ENCODE peak calls at places on chromosome 21, in ten cellular contexts. R is B cell; L is fibroblast of mammary gland; B is A549; C is AG09319; X is lower leg skin; I is OCI-LY7; D is psoas muscle; A is cardiac muscle cell; P is CD4-positive, alpha-beta T cell. N is an unnamed sample.

GRCh38 chr21:17231771-17232170 is 281.1 kb upstream of the CXADR start:
- DNase-seq in R (no peak), L (peak), B (no peak), C (no peak), X (peak), I (no peak), D (no peak), A (no peak), P (no peak), N (no peak)

GRCh38 chr21:44700101-44701022 is 3.4 kb downstream of the KRTAP10-12 start:
- DNase-seq in R (no peak), L (no peak), B (no peak), C (no peak), X (no peak), I (no peak), D (no peak), A (no peak), P (no peak), N (no peak)

GRCh38 chr21:38773108-38774061 is 32.3 kb upstream of the ETS2 start:
- DNase-seq in R (no peak), L (peak), B (peak), C (peak), X (peak), I (no peak), D (peak), A (peak), P (no peak), N (no peak)

GRCh38 chr21:37139902-37140301 is 66.8 kb downstream of the TTC3 start:
- DNase-seq in R (no peak), L (no peak), B (no peak), C (no peak), X (no peak), I (no peak), D (no peak), A (peak), P (no peak), N (no peak)

GRCh38 chr21:19557488-19557887 is 1153.9 kb upstream of the TMPRSS15 start:
- DNase-seq in R (no peak), L (no peak), B (no peak), C (no peak), X (no peak), I (no peak), D (no peak), A (no peak), P (no peak), N (no peak)

GRCh38 chr21:39915881-39916280 is 48.6 kb downstream of the PCP4 start:
- DNase-seq in R (no peak), L (no peak), B (no peak), C (no peak), X (no peak), I (no peak), D (no peak), A (no peak), P (no peak), N (no peak)

GRCh38 chr21:27759091-27759659 is 792.3 kb upstream of the ADAMTS5 start:
- DNase-seq in R (no peak), L (no peak), B (no peak), C (no peak), X (no peak), I (no peak), D (no peak), A (no peak), P (no peak), N (no peak)

GRCh38 chr21:37871121-37871862 is 45.0 kb downstream of the KCNJ6 start:
- DNase-seq in R (no peak), L (peak), B (no peak), C (no peak), X (no peak), I (no peak), D (no peak), A (peak), P (no peak), N (no peak)

GRCh38 chr21:17925000-17925610 is 105.9 kb upstream of the C21orf91 start:
- DNase-seq in R (peak), L (peak), B (peak), C (no peak), X (peak), I (peak), D (no peak), A (peak), P (peak), N (no peak)

GRCh38 chr21:27339902-27340301 is 373.0 kb upstream of the ADAMTS5 start:
- DNase-seq in R (no peak), L (peak), B (no peak), C (peak), X (no peak), I (no peak), D (no peak), A (peak), P (no peak), N (no peak)

GRCh38 chr21:41048636-41049035 is 119.3 kb upstream of the BACE2 start:
- DNase-seq in R (no peak), L (no peak), B (no peak), C (no peak), X (no peak), I (no peak), D (no peak), A (no peak), P (no peak), N (no peak)

GRCh38 chr21:41045534-41046268 is 122.3 kb upstream of the BACE2 start:
- DNase-seq in R (no peak), L (no peak), B (no peak), C (no peak), X (no peak), I (no peak), D (no peak), A (no peak), P (no peak), N (no peak)

GRCh38 chr21:41048141-41048540 is 119.8 kb upstream of the BACE2 start:
- DNase-seq in R (no peak), L (no peak), B (no peak), C (no peak), X (no peak), I (no peak), D (no peak), A (no peak), P (no peak), N (no peak)

DNA sequence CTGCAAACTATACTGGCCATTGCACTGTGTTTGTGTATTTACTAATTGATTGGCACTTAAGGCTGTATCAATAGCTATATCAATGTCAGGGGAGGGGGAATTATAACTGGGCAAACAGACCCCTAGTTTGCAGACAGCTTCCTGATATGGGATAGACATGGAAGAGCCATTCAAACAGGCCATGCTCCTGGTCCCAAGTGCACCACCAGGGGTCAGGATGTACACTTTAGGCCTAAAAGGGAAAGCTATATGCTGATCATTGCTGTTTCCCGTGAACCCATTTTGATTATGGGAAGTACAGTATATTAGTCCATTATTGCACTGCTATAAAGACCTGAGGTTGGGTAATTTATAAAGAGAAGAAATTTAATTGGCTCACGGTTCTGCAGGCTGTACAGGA is 125.0 kb upstream of the BACE2 start:
- DNase-seq in R (no peak), L (no peak), B (no peak), C (no peak), X (no peak), I (peak), D (no peak), A (no peak), P (no peak), N (no peak)
- TF ChIP-seq CTCF in R (no peak), L (no peak), B (no peak), C (no peak), X (no peak), I (peak), D (no peak), A (peak), P (no peak), N (peak)

GRCh38 chr21:34687065-34687464 is 18.3 kb downstream of the CLIC6 start:
- DNase-seq in R (no peak), L (no peak), B (no peak), C (no peak), X (no peak), I (no peak), D (no peak), A (peak), P (no peak), N (no peak)

GRCh38 chr21:34690041-34690792 is 21.4 kb downstream of the CLIC6 start:
- DNase-seq in R (no peak), L (no peak), B (no peak), C (no peak), X (no peak), I (no peak), D (no peak), A (no peak), P (no peak), N (no peak)

GRCh38 chr21:34690793-34691175 is 22.0 kb downstream of the CLIC6 start:
- DNase-seq in R (no peak), L (no peak), B (no peak), C (no peak), X (no peak), I (no peak), D (no peak), A (no peak), P (no peak), N (no peak)

GRCh38 chr21:34688715-34689114 is 19.9 kb downstream of the CLIC6 start:
- DNase-seq in R (no peak), L (no peak), B (no peak), C (no peak), X (no peak), I (no peak), D (no peak), A (no peak), P (no peak), N (no peak)

DNA sequence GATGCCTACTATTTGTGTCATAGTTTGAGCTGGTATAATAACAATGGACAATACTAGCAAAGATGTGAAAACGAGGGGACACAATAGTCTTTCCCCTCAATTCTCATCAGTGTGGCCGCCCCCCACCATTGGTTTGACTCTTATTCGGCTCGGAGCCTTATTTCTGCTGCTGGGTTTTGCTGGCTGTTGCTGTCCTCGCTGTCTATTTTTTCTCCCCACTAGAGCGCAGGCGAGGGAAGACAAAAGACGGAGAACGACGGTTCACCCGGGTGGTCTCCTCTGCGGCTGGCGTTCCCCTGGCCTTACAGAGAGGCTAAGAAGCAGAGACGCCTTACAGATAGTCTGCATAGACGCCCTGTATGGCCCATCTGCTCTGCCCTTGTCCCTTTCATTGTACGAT is 19.4 kb downstream of the CLIC6 start:
- DNase-seq in R (no peak), L (peak), B (peak), C (no peak), X (no peak), I (peak), D (no peak), A (peak), P (no peak), N (peak)
- TF ChIP-seq CTCF in R (no peak), L (peak), B (peak), C (peak), X (no peak), I (peak), D (no peak), A (peak), P (no peak), N (peak)

GRCh38 chr21:41613421-41613998 is 105.6 kb upstream of the TMPRSS2 start:
- DNase-seq in R (no peak), L (no peak), B (no peak), C (no peak), X (no peak), I (no peak), D (no peak), A (no peak), P (no peak), N (no peak)

GRCh38 chr21:41612674-41613250 is 104.8 kb upstream of the TMPRSS2 start:
- DNase-seq in R (peak), L (peak), B (peak), C (peak), X (peak), I (peak), D (peak), A (peak), P (no peak), N (no peak)

GRCh38 chr21:41610042-41610839 is 102.3 kb upstream of the TMPRSS2 start:
- DNase-seq in R (no peak), L (peak), B (peak), C (no peak), X (no peak), I (peak), D (peak), A (peak), P (no peak), N (no peak)

GRCh38 chr21:41611441-41611840 is 103.5 kb upstream of the TMPRSS2 start:
- DNase-seq in R (no peak), L (no peak), B (no peak), C (no peak), X (no peak), I (no peak), D (no peak), A (no peak), P (no peak), N (no peak)

DNA sequence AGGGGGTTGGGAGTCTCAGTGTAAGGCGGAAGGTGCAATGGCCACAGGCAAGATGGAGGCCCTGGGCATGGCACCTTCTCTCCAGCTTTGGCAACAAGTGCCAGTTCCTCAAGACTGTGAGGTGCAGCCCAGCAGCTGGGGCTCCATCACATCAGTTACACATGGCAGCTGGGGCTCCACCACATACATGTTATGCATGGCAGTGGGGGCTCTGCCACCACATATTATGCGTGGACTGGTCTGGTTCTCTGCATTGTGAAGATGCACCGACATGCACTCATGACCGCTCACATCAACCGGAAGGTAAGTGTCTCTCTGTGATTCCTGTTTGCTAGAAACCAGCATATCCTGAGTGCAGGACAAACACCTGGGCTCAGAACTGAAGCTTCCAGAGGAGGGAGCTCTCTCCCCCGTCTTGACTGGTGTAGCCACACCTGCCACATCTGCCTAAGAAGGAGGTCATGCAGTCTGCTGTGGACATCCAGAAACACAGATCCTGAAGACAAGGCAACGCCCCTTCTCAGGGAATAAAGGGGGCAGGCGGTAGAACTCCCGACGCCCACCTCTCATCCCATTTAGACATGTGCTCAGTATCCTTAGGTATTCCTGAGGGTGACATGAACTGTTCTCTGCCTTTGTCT is 104.1 kb upstream of the TMPRSS2 start:
- DNase-seq in R (no peak), L (peak), B (peak), C (no peak), X (no peak), I (peak), D (no peak), A (no peak), P (no peak), N (no peak)
- TF ChIP-seq CTCF in R (no peak), L (peak), B (no peak), C (no peak), X (peak), I (no peak), D (no peak), A (peak), P (no peak), N (no peak)

GRCh38 chr21:43361493-43362296 is 65.2 kb downstream of the SIK1 start:
- DNase-seq in R (peak), L (peak), B (no peak), C (no peak), X (peak), I (peak), D (peak), A (peak), P (peak), N (peak)

GRCh38 chr21:43362306-43362927 is 64.5 kb downstream of the SIK1 start:
- DNase-seq in R (peak), L (peak), B (no peak), C (no peak), X (peak), I (peak), D (peak), A (peak), P (peak), N (peak)

GRCh38 chr21:43362928-43363314 is 64.0 kb downstream of the SIK1 start:
- DNase-seq in R (peak), L (no peak), B (no peak), C (no peak), X (no peak), I (peak), D (no peak), A (no peak), P (peak), N (no peak)

GRCh38 chr21:43360441-43361126 is 66.3 kb downstream of the SIK1 start:
- DNase-seq in R (no peak), L (no peak), B (no peak), C (no peak), X (no peak), I (no peak), D (no peak), A (no peak), P (no peak), N (no peak)

DNA sequence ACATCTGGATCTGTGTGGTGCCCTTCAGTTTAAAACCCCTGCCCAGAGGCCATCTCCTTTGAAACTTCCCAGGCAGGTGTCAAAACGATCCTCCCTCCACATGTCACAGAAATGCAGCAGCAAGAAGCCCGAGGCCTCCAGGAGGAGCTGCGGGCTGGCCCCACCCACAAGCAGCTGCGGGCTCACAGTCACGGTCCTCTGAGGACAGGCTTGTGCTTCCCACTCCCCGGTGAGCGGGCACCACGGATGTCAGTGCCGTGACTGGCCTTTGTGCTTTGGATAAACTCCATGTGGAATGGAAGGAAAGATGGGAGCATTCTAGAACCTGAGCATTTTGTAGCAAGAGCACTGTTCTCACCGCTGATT is 65.8 kb downstream of the SIK1 start:
- DNase-seq in R (peak), L (peak), B (no peak), C (no peak), X (peak), I (peak), D (peak), A (no peak), P (no peak), N (no peak)
- TF ChIP-seq CTCF in R (no peak), L (no peak), B (no peak), C (no peak), X (no peak), I (peak), D (no peak), A (no peak), P (no peak), N (no peak)

GRCh38 chr21:32141009-32141357 is 137.9 kb downstream of the MIS18A start:
- DNase-seq in R (no peak), L (peak), B (no peak), C (peak), X (no peak), I (no peak), D (no peak), A (no peak), P (no peak), N (no peak)

GRCh38 chr21:32138658-32139057 is 140.2 kb downstream of the MIS18A start:
- DNase-seq in R (no peak), L (no peak), B (no peak), C (no peak), X (no peak), I (no peak), D (no peak), A (no peak), P (no peak), N (no peak)

GRCh38 chr21:32140212-32141008 is 138.4 kb downstream of the MIS18A start:
- DNase-seq in R (no peak), L (peak), B (no peak), C (peak), X (no peak), I (no peak), D (no peak), A (no peak), P (no peak), N (no peak)

GRCh38 chr21:32147041-32147440 is 131.8 kb downstream of the MIS18A start:
- DNase-seq in R (no peak), L (no peak), B (no peak), C (no peak), X (no peak), I (no peak), D (no peak), A (no peak), P (no peak), N (no peak)

DNA sequence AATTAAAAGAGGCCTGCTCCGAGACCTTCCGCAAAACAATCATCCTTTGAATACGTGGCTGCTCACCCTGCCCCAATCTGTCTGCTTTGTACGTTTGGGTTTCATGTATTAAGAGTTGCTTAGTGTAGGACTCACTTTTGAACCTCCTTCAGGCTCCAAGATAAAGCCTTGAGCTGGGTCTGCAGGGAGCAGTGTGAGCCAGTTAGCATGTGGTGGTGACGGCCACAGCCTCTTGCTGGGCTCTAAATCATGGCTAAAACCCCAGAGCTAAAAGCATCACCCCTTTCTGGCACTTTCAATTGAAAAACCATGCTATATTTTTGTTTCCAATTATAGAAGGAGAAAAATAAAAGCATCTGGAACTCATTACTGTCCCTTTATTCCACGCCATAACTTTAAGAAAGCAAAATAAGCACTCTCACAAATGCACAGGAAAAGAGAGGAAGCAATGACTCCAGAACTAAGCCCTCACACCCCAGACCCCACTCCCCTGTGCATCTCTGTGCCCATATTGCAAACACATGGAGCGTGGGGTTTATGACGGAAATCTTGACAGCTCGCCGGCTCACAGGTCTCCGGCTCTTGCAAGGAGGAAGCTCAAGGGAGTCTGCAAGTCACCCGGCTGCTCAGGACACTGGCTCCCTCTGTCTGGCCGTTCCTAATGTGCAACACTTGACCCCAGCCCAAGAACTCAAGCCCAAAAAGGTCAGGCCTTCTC is 135.5 kb downstream of the MIS18A start:
- DNase-seq in R (no peak), L (peak), B (no peak), C (peak), X (peak), I (no peak), D (peak), A (no peak), P (no peak), N (no peak)
- TF ChIP-seq CTCF in R (no peak), L (peak), B (no peak), C (peak), X (no peak), I (no peak), D (no peak), A (no peak), P (no peak), N (no peak)